ENCODE peak calls at places on chromosome 4, in ten cellular contexts. N is right lobe of liver, K is fibroblast of lung, Y is pancreas, J is HL-60, S is GM23338, F is foreskin keratinocyte, Q is psoas muscle, A is thyroid gland, X is upper lobe of left lung. V is an unnamed sample.

GRCh38 chr4:183165371-183165770 is 66.3 kb downstream of the WWC2 start:
- DNase-seq in N (no peak), K (peak; percentile 62), Y (no peak), J (no peak), S (no peak), F (no peak), Q (no peak), A (no peak), X (no peak), V (no peak)

GRCh38 chr4:152299553-152299952 is 236.3 kb downstream of the FBXW7 start:
- DNase-seq in N (no peak), K (no peak), Y (no peak), J (no peak), S (no peak), F (no peak), Q (no peak), A (no peak), X (no peak), V (no peak)

GRCh38 chr4:25299476-25300203 is 12.9 kb upstream of the ZCCHC4 start:
- DNase-seq in N (no peak), K (no peak), Y (peak; percentile 73), J (no peak), S (peak; percentile 60), F (peak; percentile 39), Q (no peak), A (peak; percentile 82), X (no peak), V (no peak)

GRCh38 chr4:129384974-129385373 is 289.0 kb downstream of the C4orf33 start:
- DNase-seq in N (no peak), K (no peak), Y (no peak), J (no peak), S (no peak), F (peak; percentile 75), Q (no peak), A (no peak), X (no peak), V (no peak)

GRCh38 chr4:140137654-140138053 is 16.3 kb downstream of the MAML3 start:
- DNase-seq in N (no peak), K (peak; percentile 82), Y (no peak), J (no peak), S (peak; percentile 29), F (no peak), Q (no peak), A (no peak), X (no peak), V (no peak)

GRCh38 chr4:30716671-30717207 is 3.4 kb upstream of the PCDH7 start:
- DNase-seq in N (no peak), K (peak; percentile 65), Y (no peak), J (no peak), S (peak; percentile 57), F (no peak), Q (no peak), A (peak; percentile 24), X (no peak), V (no peak)

GRCh38 chr4:85166318-85166717 is 199.8 kb upstream of the WDFY3 start:
- DNase-seq in N (no peak), K (no peak), Y (no peak), J (no peak), S (no peak), F (no peak), Q (no peak), A (no peak), X (no peak), V (no peak)

GRCh38 chr4:99679204-99679603 is 21.6 kb upstream of the C4orf54 start:
- DNase-seq in N (peak; percentile 55), K (no peak), Y (peak; percentile 43), J (no peak), S (peak; percentile 15), F (no peak), Q (peak; percentile 32), A (peak; percentile 48), X (no peak), V (no peak)

GRCh38 chr4:52961666-52962412 is 99.7 kb downstream of the RASL11B start:
- DNase-seq in N (no peak), K (no peak), Y (peak; percentile 30), J (no peak), S (no peak), F (no peak), Q (no peak), A (no peak), X (no peak), V (no peak)

GRCh38 chr4:41839945-41840854 is 91.7 kb upstream of the PHOX2B start:
- DNase-seq in N (no peak), K (no peak), Y (no peak), J (no peak), S (no peak), F (peak; percentile 37), Q (no peak), A (no peak), X (no peak), V (no peak)

GRCh38 chr4:73869130-73870055 is at the start of gene CXCL1:
- DNase-seq in N (peak; percentile 59), K (peak; percentile 33), Y (peak; percentile 39), J (no peak), S (peak; percentile 79), F (no peak), Q (peak; percentile 36), A (peak; percentile 23), X (peak; percentile 89), V (no peak)

GRCh38 chr4:156169861-156170260 is 216.2 kb upstream of the CTSO start:
- DNase-seq in N (no peak), K (peak; percentile 42), Y (no peak), J (no peak), S (peak; percentile 22), F (no peak), Q (no peak), A (no peak), X (no peak), V (no peak)

GRCh38 chr4:142404191-142404611 is 441.9 kb downstream of the INPP4B start:
- DNase-seq in N (no peak), K (peak; percentile 90), Y (no peak), J (no peak), S (no peak), F (peak; percentile 63), Q (peak; percentile 33), A (no peak), X (no peak), V (peak; percentile 20)

GRCh38 chr4:118884716-118885115 is 3.9 kb upstream of the SYNPO2 start:
- DNase-seq in N (no peak), K (no peak), Y (no peak), J (no peak), S (no peak), F (no peak), Q (no peak), A (no peak), X (no peak), V (no peak)

GRCh38 chr4:127560755-127561154 is 72.0 kb upstream of the INTU start:
- DNase-seq in N (no peak), K (peak; percentile 6), Y (no peak), J (no peak), S (no peak), F (no peak), Q (no peak), A (no peak), X (no peak), V (no peak)
- TF ChIP-seq CTCF in N (no peak), K (no peak), Y (no peak), J (no peak), S (no peak), F (no peak), Q (no peak), A (no peak), X (no peak), V (no peak)

GRCh38 chr4:87005369-87005689 is 70.5 kb downstream of the AFF1 start:
- DNase-seq in N (no peak), K (no peak), Y (no peak), J (no peak), S (no peak), F (no peak), Q (no peak), A (no peak), X (no peak), V (no peak)
- H3K27ac ChIP-seq in N (peak overlapping the region; percentile 95), K (peak overlapping the region; percentile 97), Y (peak overlapping the region; percentile 97), J (peak overlapping the region; percentile 98), S (no peak overlapping the region), F (no peak overlapping the region), Q (peak overlapping the region; percentile 98), A (peak overlapping the region; percentile 97), X (peak overlapping the region; percentile 91), V (peak overlapping the region; percentile 94)

DNA sequence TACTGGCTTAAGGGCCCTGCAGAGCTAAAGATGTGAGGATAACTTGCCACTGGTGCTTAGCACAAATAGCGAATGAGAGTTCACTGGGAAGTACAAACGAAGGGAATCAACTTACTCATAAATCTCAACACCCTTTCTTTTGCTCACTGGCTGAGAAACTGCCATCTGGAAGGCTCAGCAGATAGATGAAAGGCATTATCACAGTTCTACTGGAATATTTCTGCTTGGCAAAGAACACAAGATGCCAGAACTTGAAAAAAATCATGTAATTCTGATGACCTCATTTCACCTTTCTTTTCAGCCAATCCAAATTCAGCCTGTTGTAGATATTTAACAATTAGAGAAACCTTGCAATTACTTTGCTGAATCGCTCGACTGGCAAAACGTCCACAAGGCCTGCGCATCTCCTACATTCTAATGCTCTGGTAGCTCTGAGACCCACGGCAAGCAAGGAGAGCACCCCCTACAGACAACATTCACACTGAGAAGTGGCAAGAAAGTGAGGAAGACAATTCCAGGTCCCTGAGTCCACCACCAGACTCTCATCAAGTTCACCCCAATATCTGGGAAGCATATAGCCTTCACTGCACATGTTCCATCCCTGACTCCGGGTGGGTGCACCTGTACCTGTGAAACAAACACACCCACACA is 27.5 kb downstream of the TSPAN5 start:
- DNase-seq in N (no peak), K (peak; percentile 39), Y (no peak), J (no peak), S (peak; percentile 45), F (no peak), Q (no peak), A (no peak), X (no peak), V (no peak)
- TF ChIP-seq CTCF in N (no peak), K (no peak), Y (no peak), J (no peak), S (peak; percentile 77), F (no peak), Q (no peak), A (no peak), X (no peak), V (no peak)

DNA sequence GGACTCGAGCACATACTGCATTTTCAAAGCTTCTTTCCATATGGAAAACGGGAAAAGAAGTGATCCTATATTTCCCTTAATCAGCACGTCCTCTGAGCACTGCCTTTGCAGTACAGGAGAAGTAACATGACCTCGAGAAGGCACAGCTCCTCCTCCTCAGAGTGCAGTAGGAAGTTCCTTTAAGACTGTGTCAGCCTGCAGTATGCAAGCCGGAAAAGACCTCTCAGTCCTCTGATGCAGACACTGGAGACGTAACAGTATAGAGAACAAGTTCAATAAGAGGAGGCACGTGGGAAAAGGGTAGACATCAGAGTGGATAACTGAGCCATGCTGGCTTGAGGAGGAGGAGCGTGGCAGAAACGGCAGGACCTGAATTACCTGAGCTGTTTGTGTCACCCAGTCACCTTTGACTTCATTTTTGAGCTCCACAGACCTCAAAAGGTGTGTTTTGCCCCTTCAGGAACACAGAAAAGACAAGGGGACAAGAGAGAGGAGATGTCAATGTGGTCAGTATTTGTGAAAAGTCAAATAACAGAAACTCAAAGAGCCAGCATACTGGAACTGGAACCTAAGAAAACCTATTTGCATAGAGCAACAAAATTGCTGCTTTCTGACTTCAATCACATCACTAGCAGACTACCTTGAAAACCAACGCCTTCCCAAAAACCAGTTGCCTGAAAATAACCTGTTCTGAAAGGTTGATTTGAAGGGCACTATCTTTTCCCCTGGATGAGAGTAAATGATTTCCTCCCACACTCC is 20.8 kb downstream of the IRF2 start:
- DNase-seq in N (no peak), K (peak; percentile 89), Y (no peak), J (no peak), S (peak; percentile 47), F (peak; percentile 32), Q (no peak), A (peak; percentile 17), X (no peak), V (no peak)
- H3K27ac ChIP-seq in N (peak overlapping the region; percentile 7), K (peak overlapping the region; percentile 75), Y (no peak overlapping the region), J (peak overlapping the region; percentile 37), S (peak overlapping the region; percentile 26), F (no peak overlapping the region), Q (peak overlapping the region; percentile 58), A (peak overlapping the region; percentile 32), X (peak overlapping the region; percentile 80), V (peak overlapping the region; percentile 23)

V was measured in uterus.